ENCODE peak calls at places on chromosomes 16 and 17, in four cellular contexts. Z, A, X and S are unnamed samples.

GRCh38 chr17:75588546-75589016 is 981 bp downstream of the MYO15B start:
- DNase-seq in Z (no peak), A (no peak), X (no peak), S (no peak)

GRCh38 chr17:48307814-48308411 is 122.1 kb downstream of the SKAP1 start:
- DNase-seq in Z (peak; percentile 70), A (peak; percentile 43), X (no peak), S (no peak)

GRCh38 chr16:31329671-31330552 is 25.1 kb upstream of the ITGAX start:
- DNase-seq in Z (no peak), A (no peak), X (no peak), S (no peak)

GRCh38 chr17:9487406-9487805 is 88.2 kb downstream of the STX8 start:
- DNase-seq in Z (no peak), A (no peak), X (no peak), S (no peak)

GRCh38 chr17:80615311-80615710 is 70.7 kb downstream of the RPTOR start:
- DNase-seq in Z (no peak), A (no peak), X (no peak), S (no peak)

GRCh38 chr17:39014795-39015545 is 47.8 kb upstream of the FBXO47 start:
- DNase-seq in Z (no peak), A (no peak), X (no peak), S (no peak)

GRCh38 chr16:83676056-83676455 is 131.7 kb upstream of the HSBP1 start:
- DNase-seq in Z (no peak), A (no peak), X (no peak), S (no peak)

GRCh38 chr17:71765437-71765836 is 355.4 kb upstream of the SOX9 start:
- DNase-seq in Z (no peak), A (peak; percentile 14), X (no peak), S (no peak)

GRCh38 chr16:85235988-85236831 is 123.9 kb upstream of the CIBAR2 start:
- DNase-seq in Z (no peak), A (no peak), X (peak; percentile 79), S (no peak)

GRCh38 chr17:75504347-75505151 is 10.8 kb downstream of the CASKIN2 start:
- DNase-seq in Z (peak; percentile 70), A (no peak), X (no peak), S (no peak)

GRCh38 chr17:9576521-9577401 is at the start of gene CFAP52:
- DNase-seq in Z (peak; percentile 60), A (peak; percentile 17), X (peak; percentile 84), S (peak; percentile 64)

GRCh38 chr16:69763557-69763942 is 1.4 kb downstream of the WWP2 start:
- DNase-seq in Z (no peak), A (no peak), X (no peak), S (no peak)

GRCh38 chr17:75876190-75876937 is 2.0 kb downstream of the TRIM47 start:
- DNase-seq in Z (peak; percentile 96), A (peak; percentile 82), X (peak; percentile 58), S (peak; percentile 97)

GRCh38 chr16:2062801-2063200 is 15.0 kb downstream of the TSC2 start:
- DNase-seq in Z (no peak), A (no peak), X (no peak), S (no peak)

GRCh38 chr16:20111143-20111542 is 37.5 kb upstream of the GPR139 start:
- DNase-seq in Z (no peak), A (no peak), X (no peak), S (no peak)

GRCh38 chr16:30948087-30948955 is 547 bp upstream of the ORAI3 start:
- DNase-seq in Z (no peak), A (peak; percentile 81), X (peak; percentile 94), S (peak; percentile 94)

GRCh38 chr17:48878920-48879898 is 13.4 kb upstream of the ATP5MC1 start:
- DNase-seq in Z (peak; percentile 76), A (peak; percentile 66), X (peak; percentile 34), S (no peak)

GRCh38 chr17:73973881-73974409 is 229.5 kb upstream of the RPL38 start:
- DNase-seq in Z (no peak), A (no peak), X (peak; percentile 29), S (no peak)

GRCh38 chr16:2196162-2196980 is at the start of gene CASKIN1:
- DNase-seq in Z (no peak), A (no peak), X (no peak), S (no peak)

GRCh38 chr16:30875881-30876791 is 17.7 kb downstream of the BCL7C start:
- DNase-seq in Z (peak; percentile 80), A (no peak), X (no peak), S (no peak)

GRCh38 chr17:78883090-78883532 is 19.9 kb downstream of the CEP295NL start:
- DNase-seq in Z (no peak), A (peak; percentile 91), X (peak; percentile 68), S (no peak)

GRCh38 chr16:15897834-15898254 is 9.4 kb upstream of the CEP20 start:
- DNase-seq in Z (peak; percentile 51), A (peak; percentile 54), X (no peak), S (no peak)

GRCh38 chr17:81868674-81869220 is 2.4 kb downstream of the ARHGDIA start:
- DNase-seq in Z (peak; percentile 37), A (peak; percentile 77), X (peak; percentile 62), S (peak; percentile 96)

GRCh38 chr17:17890773-17891759 is 54.3 kb upstream of the SREBF1 start:
- DNase-seq in Z (peak; percentile 43), A (peak; percentile 51), X (no peak), S (no peak)

GRCh38 chr16:90057738-90058173 is 19.4 kb downstream of the PRDM7 start:
- DNase-seq in Z (no peak), A (peak; percentile 80), X (no peak), S (no peak)

GRCh38 chr16:67959520-67959919 is 8.9 kb downstream of the SLC12A4 start:
- DNase-seq in Z (no peak), A (no peak), X (no peak), S (no peak)

GRCh38 chr17:77834170-77835115 is 124.1 kb upstream of the TNRC6C start:
- DNase-seq in Z (no peak), A (peak; percentile 79), X (no peak), S (peak; percentile 80)

GRCh38 chr17:75639327-75639726 is 6.1 kb downstream of the SMIM5 start:
- DNase-seq in Z (no peak), A (no peak), X (no peak), S (no peak)